ENCODE peak calls at places on chromosomes 12 and 14, in ten cellular contexts. D is left lobe of liver; P is stimulated activated CD4-positive, alpha-beta T cell treated with anti-CD3 and anti-CD28 coated beads, Interleukin-4, amount 100 ng/mL, for 4 hours; Y is ecto neural progenitor cell; N is astrocyte; M is stimulated activated CD8-positive, alpha-beta memory T cell treated with anti-CD3 and anti-CD28 coated beads, Interleukin-2, amount 100 ng/mL, for 48 hours; W is CD4-positive, alpha-beta T cell; L is NCI-H1105 treated with DMSO at 0.1 percent for 48 hours; I is fibroblast of pulmonary artery; C is A549. B is an unnamed sample.

GRCh38 chr12:107574691-107575090 is 110.9 kb upstream of the PWP1 start:
- DNase-seq in I (no peak), P (no peak), D (no peak), W (no peak), C (no peak), N (no peak), M (no peak), Y (no peak), L (no peak), B (no peak)

GRCh38 chr12:68375701-68376469 is 43.7 kb upstream of the MDM1 start:
- DNase-seq in I (no peak), P (no peak), N (peak), W (no peak), C (no peak), L (peak), M (no peak), D (no peak), Y (peak), B (peak)

GRCh38 chr12:48972213-48973021 is 882 bp upstream of the WNT10B start:
- DNase-seq in L (no peak), C (no peak), P (no peak), N (peak), M (peak), D (no peak), I (no peak), W (no peak), Y (no peak), B (no peak)

GRCh38 chr12:122123051-122123760 is 44.6 kb downstream of the MLXIP start:
- DNase-seq in W (peak), P (peak), I (peak), L (peak), N (peak), C (peak), M (peak), Y (peak), D (peak), B (no peak)

GRCh38 chr14:91127411-91127810 is 13.5 kb downstream of the DGLUCY start:
- DNase-seq in L (no peak), I (no peak), N (no peak), P (no peak), W (no peak), M (no peak), D (peak), C (no peak), Y (no peak), B (no peak)

GRCh38 chr12:6288235-6288634 is 22.2 kb upstream of the PLEKHG6 start:
- DNase-seq in M (no peak), I (peak), N (peak), P (no peak), L (no peak), W (no peak), C (no peak), Y (no peak), D (no peak), B (no peak)

GRCh38 chr12:95131589-95132335 is 58.3 kb upstream of the NR2C1 start:
- DNase-seq in N (no peak), Y (no peak), I (peak), D (no peak), M (no peak), W (no peak), C (no peak), L (no peak), P (no peak), B (no peak)

GRCh38 chr12:91506461-91506860 is 323.8 kb upstream of the DCN start:
- DNase-seq in M (no peak), Y (no peak), P (no peak), W (no peak), N (no peak), L (no peak), D (no peak), C (no peak), I (no peak), B (no peak)

GRCh38 chr14:96189288-96189711 is 15.3 kb upstream of the BDKRB2 start:
- DNase-seq in C (no peak), N (peak), I (peak), W (no peak), Y (no peak), P (no peak), D (no peak), M (no peak), L (no peak), B (peak)

GRCh38 chr12:89875225-89875624 is 166.6 kb upstream of the ATP2B1 start:
- DNase-seq in L (no peak), M (no peak), D (no peak), W (no peak), I (no peak), Y (no peak), C (no peak), P (no peak), N (peak), B (no peak)

GRCh38 chr12:93080994-93081809 is 152.1 kb upstream of the EEA1 start:
- DNase-seq in M (no peak), L (peak), N (peak), C (no peak), D (no peak), I (peak), Y (no peak), P (no peak), W (no peak), B (no peak)

GRCh38 chr14:59570122-59570521 is 6.5 kb downstream of the CCDC175 start:
- DNase-seq in N (no peak), M (no peak), Y (no peak), P (no peak), I (peak), L (peak), D (no peak), W (no peak), C (no peak), B (no peak)

B was measured in skeletal muscle cell.